ENCODE peak calls at places on chromosomes 1 and 21, in four cellular contexts. V is GM03348, F is COR-L47, T is HL-60. R is an unnamed sample.

GRCh38 chr1:53476579-53476978 is 17.4 kb downstream of the DMRTB1 start:
- DNase-seq in T (no peak), F (no peak), V (no peak), R (no peak)

GRCh38 chr1:157197906-157198435 is 59.8 kb upstream of the ETV3 start:
- DNase-seq in V (no peak), F (no peak), T (no peak), R (no peak)

GRCh38 chr1:202858789-202859414 is 30.0 kb downstream of the RABIF start:
- DNase-seq in V (peak; percentile 21), F (no peak), T (no peak), R (no peak)

GRCh38 chr1:173418107-173418985 is 58.8 kb upstream of the PRDX6 start:
- DNase-seq in F (no peak), V (peak; percentile 68), T (peak; percentile 61), R (no peak)

GRCh38 chr1:170253180-170253579 is 107.4 kb downstream of the NTMT2 start:
- DNase-seq in F (no peak), V (peak; percentile 37), T (no peak), R (no peak)

GRCh38 chr1:1597275-1597930 is 2.5 kb downstream of the FNDC10 start:
- DNase-seq in T (peak; percentile 58), F (no peak), V (peak; percentile 46), R (no peak)

GRCh38 chr1:221839794-221840395 is 98.0 kb upstream of the DUSP10 start:
- DNase-seq in T (no peak), F (no peak), V (peak; percentile 50), R (peak; percentile 91)

GRCh38 chr21:44279621-44280260 is 5.9 kb upstream of the AIRE start:
- DNase-seq in T (no peak), V (no peak), F (no peak), R (no peak)

GRCh38 chr1:902023-902422 is 21.7 kb upstream of the SAMD11 start:
- DNase-seq in F (no peak), V (peak; percentile 2), T (no peak), R (no peak)

GRCh38 chr21:32303385-32303784 is 4.7 kb downstream of the MRAP start:
- DNase-seq in T (no peak), F (no peak), V (no peak), R (no peak)

R was measured in fibroblast of gingiva.